ENCODE peak calls at places on chromosomes 6 and 20, in four cellular contexts. X is DMS79 treated with DMSO at 0.1 percent for 48 hours; S is DMS153; T is stimulated activated CD8-positive, alpha-beta memory T cell treated with anti-CD3 and anti-CD28 coated beads, Interleukin-12 subunit alpha, Interleukin-12 subunit beta, amount 100 ng/mL, for 1 hour. Q is an unnamed sample.

GRCh38 chr20:57080796-57081195 is 185.6 kb downstream of the BMP7 start:
- DNase-seq in X (no peak), S (no peak), T (no peak), Q (no peak)

GRCh38 chr6:133945158-133945557 is 7.9 kb upstream of the TBPL1 start:
- DNase-seq in X (no peak), S (no peak), T (no peak), Q (no peak)

GRCh38 chr6:64046746-64047208 is 411.2 kb downstream of the PHF3 start:
- DNase-seq in X (no peak), S (no peak), T (no peak), Q (no peak)

GRCh38 chr6:24340998-24341934 is 16.6 kb downstream of the DCDC2 start:
- DNase-seq in X (no peak), S (no peak), T (no peak), Q (no peak)

GRCh38 chr6:47631248-47632196 is 66.9 kb upstream of the ADGRF4 start:
- DNase-seq in X (peak), S (peak), T (no peak), Q (peak)

GRCh38 chr6:37920667-37921066 is 101.1 kb downstream of the ZFAND3 start:
- DNase-seq in X (no peak), S (peak), T (no peak), Q (no peak)

GRCh38 chr20:15814903-15815302 is 758.3 kb downstream of the KIF16B start:
- DNase-seq in X (no peak), S (no peak), T (no peak), Q (no peak)

GRCh38 chr6:31383149-31383548 is 20.2 kb upstream of the MICA start:
- DNase-seq in X (no peak), S (no peak), T (no peak), Q (no peak)

GRCh38 chr6:32244946-32245398 is 21.1 kb upstream of the NOTCH4 start:
- DNase-seq in X (peak), S (no peak), T (peak), Q (peak)

GRCh38 chr6:33737267-33738026 is 9.3 kb downstream of the IP6K3 start:
- DNase-seq in X (no peak), S (no peak), T (no peak), Q (no peak)